ENCODE peak calls at places on chromosomes 5 and 9, in six cellular contexts. R is heart left ventricle, Z is nephron progenitor cell, E is fibroblast of pulmonary artery, B is neural crest cell, D is MM.1S. F is an unnamed sample.

GRCh38 chr5:167861134-167861930 is 430.1 kb upstream of the WWC1 start:
- DNase-seq in R (peak; percentile 18), Z (peak; percentile 80), E (peak; percentile 39), B (peak; percentile 38), D (peak; percentile 12), F (no peak)

GRCh38 chr5:7866194-7866593 is 2.6 kb downstream of the FASTKD3 start:
- DNase-seq in R (no peak), Z (no peak), E (no peak), B (no peak), D (no peak), F (no peak)

GRCh38 chr5:23314827-23315226 is 192.6 kb upstream of the PRDM9 start:
- DNase-seq in R (no peak), Z (no peak), E (peak; percentile 57), B (no peak), D (no peak), F (peak; percentile 90)

GRCh38 chr9:71223953-71224538 is 102.6 kb upstream of the TRPM3 start:
- DNase-seq in R (no peak), Z (no peak), E (peak; percentile 26), B (no peak), D (no peak), F (no peak)

GRCh38 chr9:36018755-36019720 is 17.7 kb upstream of the RECK start:
- DNase-seq in R (no peak), Z (no peak), E (no peak), B (no peak), D (no peak), F (no peak)

GRCh38 chr5:7415948-7416535 is 20.1 kb downstream of the ADCY2 start:
- DNase-seq in R (no peak), Z (no peak), E (no peak), B (no peak), D (no peak), F (no peak)

GRCh38 chr9:133768859-133769510 is 30.8 kb upstream of the SARDH start:
- DNase-seq in R (no peak), Z (peak; percentile 52), E (no peak), B (no peak), D (no peak), F (no peak)

GRCh38 chr5:150312518-150312917 is 9.8 kb upstream of the ARSI start:
- DNase-seq in R (no peak), Z (no peak), E (no peak), B (no peak), D (no peak), F (no peak)

GRCh38 chr5:102681403-102681983 is 73.6 kb upstream of the PAM start:
- DNase-seq in R (peak; percentile 71), Z (peak; percentile 72), E (peak; percentile 78), B (peak; percentile 62), D (peak; percentile 67), F (peak; percentile 60)

GRCh38 chr5:180179399-180180197 is 29.4 kb downstream of the RASGEF1C start:
- DNase-seq in R (no peak), Z (no peak), E (no peak), B (no peak), D (no peak), F (no peak)

GRCh38 chr5:158140120-158140778 is 281.3 kb upstream of the CLINT1 start:
- DNase-seq in R (peak; percentile 41), Z (peak; percentile 7), E (no peak), B (no peak), D (no peak), F (no peak)

GRCh38 chr5:124538196-124538595 is 208.2 kb downstream of the ZNF608 start:
- DNase-seq in R (no peak), Z (no peak), E (peak; percentile 59), B (no peak), D (no peak), F (no peak)

DNA sequence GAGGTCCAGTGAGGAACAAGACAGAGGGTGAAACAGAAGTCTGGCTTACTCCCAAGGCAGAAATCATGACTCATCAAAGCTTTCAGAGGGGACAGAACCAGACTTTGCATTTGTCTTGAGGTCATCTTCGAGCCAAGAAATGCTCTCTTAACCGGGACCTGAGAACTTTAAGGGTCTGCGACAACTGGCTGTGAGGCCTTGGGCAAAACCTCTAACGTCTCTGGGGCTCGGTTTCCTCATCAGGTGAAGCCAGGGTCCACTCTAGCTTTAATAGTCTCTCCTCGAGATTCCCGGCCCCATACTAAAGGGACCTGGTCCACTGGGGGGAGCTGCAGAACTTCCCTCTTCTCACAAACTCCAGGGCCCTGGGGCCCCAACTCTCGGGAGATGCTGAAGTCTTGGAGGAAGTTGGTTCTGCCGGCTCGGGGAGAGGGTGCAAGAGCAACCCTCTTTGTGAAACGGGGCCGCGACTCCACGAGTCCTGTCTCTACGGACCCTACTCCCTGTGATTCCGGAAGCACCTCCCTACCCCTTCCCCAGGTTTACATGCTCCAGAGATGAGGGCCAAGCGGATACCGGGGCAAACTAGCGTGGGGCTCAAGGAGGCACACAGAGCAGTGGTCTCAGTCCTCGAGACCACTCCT is 2.6 kb downstream of the GLIS3 start:
- DNase-seq in R (peak; percentile 68), Z (no peak), E (peak; percentile 91), B (peak; percentile 31), D (peak; percentile 69), F (peak; percentile 68)
- TF ChIP-seq CTCF in R (peak; percentile 34), Z (no peak), E (peak; percentile 48), B (peak; percentile 43), D (peak; percentile 54), F (peak; percentile 59)

DNA sequence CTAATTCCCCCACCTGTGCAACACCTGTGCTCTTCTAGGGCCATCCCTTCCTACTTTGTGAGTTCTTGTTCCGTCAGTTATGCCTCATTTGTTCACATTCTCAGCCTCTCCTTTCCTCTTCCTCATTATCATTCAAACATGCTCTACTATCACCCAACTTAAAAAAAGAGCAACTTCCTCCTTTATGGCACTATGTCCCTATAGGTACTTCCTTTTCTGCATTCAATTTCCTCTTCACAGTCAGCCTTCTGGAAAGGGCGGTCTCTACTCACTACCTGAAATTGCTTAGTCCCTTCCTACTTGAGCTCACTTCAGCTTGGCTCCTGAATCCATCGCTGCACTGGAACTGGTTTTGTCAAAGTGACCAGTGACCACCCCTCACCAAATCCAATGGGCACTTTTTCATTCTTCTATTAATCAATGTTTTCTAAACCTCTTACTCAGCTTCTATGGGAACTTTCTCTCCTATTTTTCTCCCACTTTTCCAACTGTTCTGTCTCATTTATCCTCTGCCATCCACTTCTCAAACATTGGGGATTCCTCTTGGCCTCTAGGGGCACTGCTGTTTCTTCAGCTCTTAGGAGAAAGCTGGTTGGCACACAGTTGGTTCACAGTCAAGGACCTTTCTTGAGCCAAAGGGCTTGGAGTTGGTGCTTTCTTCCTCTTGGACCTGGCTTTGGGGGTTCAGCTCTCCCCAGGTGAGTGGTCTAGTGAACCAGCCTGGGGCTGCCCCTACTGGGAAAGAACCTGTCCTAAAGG is 112.0 kb upstream of the LHFPL2 start:
- DNase-seq in R (no peak), Z (no peak), E (no peak), B (no peak), D (no peak), F (no peak)
- TF ChIP-seq CTCF in R (no peak), Z (no peak), E (peak; percentile 28), B (peak; percentile 18), D (peak; percentile 41), F (peak; percentile 31)

GRCh38 chr5:32638309-32638708 is 53.0 kb downstream of the SUB1 start:
- DNase-seq in R (no peak), Z (no peak), E (no peak), B (no peak), D (no peak), F (no peak)

GRCh38 chr5:32645246-32645645 is 59.9 kb downstream of the SUB1 start:
- DNase-seq in R (no peak), Z (no peak), E (no peak), B (no peak), D (no peak), F (no peak)

GRCh38 chr5:32646570-32646969 is 61.2 kb downstream of the SUB1 start:
- DNase-seq in R (no peak), Z (no peak), E (no peak), B (no peak), D (no peak), F (no peak)

GRCh38 chr5:32639943-32640342 is 54.6 kb downstream of the SUB1 start:
- DNase-seq in R (no peak), Z (no peak), E (no peak), B (no peak), D (no peak), F (peak; percentile 95)

GRCh38 chr5:32642276-32643002 is 57.1 kb downstream of the SUB1 start:
- DNase-seq in R (no peak), Z (no peak), E (peak; percentile 52), B (no peak), D (peak; percentile 33), F (peak; percentile 71)
- TF ChIP-seq CTCF in R (no peak), Z (no peak), E (no peak), B (no peak), D (no peak), F (no peak)

GRCh38 chr5:127066721-127067120 is 6.6 kb downstream of the C5orf63 start:
- DNase-seq in R (no peak), Z (no peak), E (no peak), B (no peak), D (no peak), F (no peak)

GRCh38 chr5:127072861-127073846 is at the start of gene C5orf63:
- DNase-seq in R (peak; percentile 67), Z (no peak), E (peak; percentile 29), B (no peak), D (peak; percentile 84), F (peak; percentile 29)

GRCh38 chr5:127074466-127074865 is 1.2 kb upstream of the C5orf63 start:
- DNase-seq in R (no peak), Z (no peak), E (no peak), B (no peak), D (no peak), F (no peak)

GRCh38 chr5:127068771-127069330 is 4.5 kb downstream of the C5orf63 start:
- DNase-seq in R (peak; percentile 40), Z (no peak), E (peak; percentile 92), B (no peak), D (no peak), F (peak; percentile 42)

DNA sequence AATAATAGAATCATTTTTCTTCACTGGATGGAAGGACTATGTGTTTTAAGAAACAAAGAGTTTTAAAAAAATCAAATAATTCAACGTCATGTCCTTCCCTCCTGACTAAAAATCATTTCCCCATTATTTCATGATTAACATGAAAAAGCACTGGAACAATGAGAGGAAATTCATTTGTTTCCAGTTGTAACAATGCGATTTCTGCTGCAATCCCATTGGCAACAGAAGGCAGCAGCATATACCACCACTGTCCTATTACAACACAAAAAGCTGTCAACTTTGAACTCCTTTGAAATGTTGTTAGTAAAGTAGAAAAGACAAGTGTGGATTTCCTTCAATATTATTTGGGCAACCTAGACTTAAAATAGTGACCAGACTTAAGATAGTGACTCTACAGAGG is 3.1 kb downstream of the C5orf63 start:
- DNase-seq in R (no peak), Z (no peak), E (peak; percentile 75), B (no peak), D (no peak), F (no peak)
- TF ChIP-seq CTCF in R (no peak), Z (no peak), E (peak; percentile 13), B (no peak), D (no peak), F (no peak)

GRCh38 chr5:61277190-61277589 is 54.9 kb upstream of the ZSWIM6 start:
- DNase-seq in R (no peak), Z (no peak), E (peak; percentile 76), B (no peak), D (peak; percentile 7), F (no peak)
- TF ChIP-seq CTCF in R (no peak), Z (no peak), E (peak; percentile 53), B (no peak), D (no peak), F (no peak)

DNA sequence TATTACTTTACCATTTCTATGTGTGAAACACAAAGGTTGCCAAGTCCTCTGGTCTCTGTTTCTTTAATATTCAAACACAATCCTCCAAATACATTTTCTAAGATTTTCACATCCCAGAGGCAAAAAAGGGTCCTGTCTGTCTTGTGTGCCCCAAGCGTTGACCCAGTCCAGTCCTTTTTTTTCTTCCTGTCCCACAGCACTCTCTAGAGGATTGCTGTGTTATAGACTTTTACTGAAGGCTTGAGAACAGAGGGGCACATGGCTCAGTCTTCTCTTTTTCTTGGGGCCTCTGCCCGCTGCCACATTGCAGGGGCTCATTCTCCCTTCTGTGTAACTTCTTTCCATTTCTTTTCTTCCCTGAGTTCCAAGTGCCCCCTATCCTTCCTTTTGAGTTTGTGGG is 78.6 kb upstream of the SLC28A3 start:
- DNase-seq in R (no peak), Z (no peak), E (peak; percentile 35), B (no peak), D (no peak), F (no peak)
- TF ChIP-seq CTCF in R (no peak), Z (peak; percentile 10), E (peak; percentile 26), B (peak; percentile 33), D (no peak), F (no peak)